ENCODE peak calls at places on chromosomes 6 and 20, in six cellular contexts. One of them, this sample, is unnamed.

GRCh38 chr6:36682328-36683144 is 4.0 kb downstream of the CDKN1A start:
- DNase-seq in OCI-LY7: peak; percentile 91
- DNase-seq in left cardiac atrium: peak; percentile 42
- DNase-seq in NCI-H1105 treated with DMSO at 0.1 percent for 48 hours: peak; percentile 100
- DNase-seq in M059J: peak; percentile 72
- DNase-seq in GM10248: peak; percentile 67
- DNase-seq in this sample: peak; percentile 95

GRCh38 chr6:133837801-133838349 is 51.0 kb upstream of the TCF21 start:
- DNase-seq in OCI-LY7: peak; percentile 21
- DNase-seq in left cardiac atrium: peak; percentile 45
- DNase-seq in NCI-H1105 treated with DMSO at 0.1 percent for 48 hours: peak; percentile 82
- DNase-seq in M059J: peak; percentile 61
- DNase-seq in GM10248: peak; percentile 58
- DNase-seq in this sample: peak; percentile 43

GRCh38 chr6:20534295-20534897 is at the start of gene CDKAL1:
- DNase-seq in OCI-LY7: peak; percentile 92
- DNase-seq in left cardiac atrium: peak; percentile 91
- DNase-seq in NCI-H1105 treated with DMSO at 0.1 percent for 48 hours: peak; percentile 92
- DNase-seq in M059J: peak; percentile 95
- DNase-seq in GM10248: peak; percentile 75
- DNase-seq in this sample: peak; percentile 97

GRCh38 chr6:137904822-137905617 is 38.0 kb downstream of the TNFAIP3 start:
- DNase-seq in OCI-LY7: peak; percentile 14
- DNase-seq in left cardiac atrium: peak; percentile 34
- DNase-seq in NCI-H1105 treated with DMSO at 0.1 percent for 48 hours: no peak
- DNase-seq in M059J: no peak
- DNase-seq in GM10248: no peak
- DNase-seq in this sample: no peak

GRCh38 chr6:75301537-75301936 is 16.9 kb upstream of the TMEM30A start:
- DNase-seq in OCI-LY7: no peak
- DNase-seq in left cardiac atrium: no peak
- DNase-seq in NCI-H1105 treated with DMSO at 0.1 percent for 48 hours: no peak
- DNase-seq in M059J: no peak
- DNase-seq in GM10248: no peak
- DNase-seq in this sample: no peak

GRCh38 chr20:39885975-39886649 is 802.9 kb downstream of the MAFB start:
- DNase-seq in OCI-LY7: peak; percentile 41
- DNase-seq in left cardiac atrium: peak; percentile 78
- DNase-seq in NCI-H1105 treated with DMSO at 0.1 percent for 48 hours: no peak
- DNase-seq in M059J: peak; percentile 93
- DNase-seq in GM10248: peak; percentile 34
- DNase-seq in this sample: peak; percentile 43

GRCh38 chr6:52650946-52651345 is 20.0 kb upstream of the TMEM14A start:
- DNase-seq in OCI-LY7: no peak
- DNase-seq in left cardiac atrium: no peak
- DNase-seq in NCI-H1105 treated with DMSO at 0.1 percent for 48 hours: no peak
- DNase-seq in M059J: no peak
- DNase-seq in GM10248: no peak
- DNase-seq in this sample: no peak

GRCh38 chr6:158629376-158630221 is 14.9 kb downstream of the DYNLT1 start:
- DNase-seq in OCI-LY7: peak; percentile 20
- DNase-seq in left cardiac atrium: peak; percentile 32
- DNase-seq in NCI-H1105 treated with DMSO at 0.1 percent for 48 hours: no peak
- DNase-seq in M059J: peak; percentile 19
- DNase-seq in GM10248: peak; percentile 25
- DNase-seq in this sample: no peak

GRCh38 chr6:24897186-24897585 is 38.6 kb downstream of the RIPOR2 start:
- DNase-seq in OCI-LY7: no peak
- DNase-seq in left cardiac atrium: no peak
- DNase-seq in NCI-H1105 treated with DMSO at 0.1 percent for 48 hours: no peak
- DNase-seq in M059J: no peak
- DNase-seq in GM10248: no peak
- DNase-seq in this sample: no peak

GRCh38 chr20:41178904-41179432 is 41.6 kb downstream of the PLCG1 start:
- DNase-seq in OCI-LY7: no peak
- DNase-seq in left cardiac atrium: peak; percentile 53
- DNase-seq in NCI-H1105 treated with DMSO at 0.1 percent for 48 hours: peak; percentile 6
- DNase-seq in M059J: no peak
- DNase-seq in GM10248: no peak
- DNase-seq in this sample: no peak

GRCh38 chr20:4854502-4854901 is 132.8 kb downstream of the PRND start:
- DNase-seq in OCI-LY7: no peak
- DNase-seq in left cardiac atrium: no peak
- DNase-seq in NCI-H1105 treated with DMSO at 0.1 percent for 48 hours: no peak
- DNase-seq in M059J: no peak
- DNase-seq in GM10248: no peak
- DNase-seq in this sample: no peak

GRCh38 chr20:1646975-1647431 is 10.6 kb downstream of the SIRPG start:
- DNase-seq in OCI-LY7: no peak
- DNase-seq in left cardiac atrium: no peak
- DNase-seq in NCI-H1105 treated with DMSO at 0.1 percent for 48 hours: no peak
- DNase-seq in M059J: no peak
- DNase-seq in GM10248: no peak
- DNase-seq in this sample: no peak

GRCh38 chr6:35413911-35414310 is 38.2 kb upstream of the FANCE start:
- DNase-seq in OCI-LY7: no peak
- DNase-seq in left cardiac atrium: no peak
- DNase-seq in NCI-H1105 treated with DMSO at 0.1 percent for 48 hours: no peak
- DNase-seq in M059J: no peak
- DNase-seq in GM10248: no peak
- DNase-seq in this sample: no peak

GRCh38 chr6:126307859-126308258 is 32.1 kb upstream of the CENPW start:
- DNase-seq in OCI-LY7: no peak
- DNase-seq in left cardiac atrium: no peak
- DNase-seq in NCI-H1105 treated with DMSO at 0.1 percent for 48 hours: no peak
- DNase-seq in M059J: peak; percentile 83
- DNase-seq in GM10248: no peak
- DNase-seq in this sample: no peak

GRCh38 chr6:42901538-42901957 is 14.3 kb upstream of the PTCRA start:
- DNase-seq in OCI-LY7: peak; percentile 90
- DNase-seq in left cardiac atrium: peak; percentile 87
- DNase-seq in NCI-H1105 treated with DMSO at 0.1 percent for 48 hours: peak; percentile 91
- DNase-seq in M059J: peak; percentile 88
- DNase-seq in GM10248: peak; percentile 58
- DNase-seq in this sample: peak; percentile 84

GRCh38 chr6:117829594-117830319 is 77.3 kb upstream of the SLC35F1 start:
- DNase-seq in OCI-LY7: no peak
- DNase-seq in left cardiac atrium: no peak
- DNase-seq in NCI-H1105 treated with DMSO at 0.1 percent for 48 hours: peak; percentile 25
- DNase-seq in M059J: peak; percentile 25
- DNase-seq in GM10248: peak; percentile 37
- DNase-seq in this sample: peak; percentile 3

GRCh38 chr20:824490-824889 is 9.0 kb upstream of the FAM110A start:
- DNase-seq in OCI-LY7: no peak
- DNase-seq in left cardiac atrium: no peak
- DNase-seq in NCI-H1105 treated with DMSO at 0.1 percent for 48 hours: no peak
- DNase-seq in M059J: no peak
- DNase-seq in GM10248: no peak
- DNase-seq in this sample: no peak

GRCh38 chr6:170139531-170139930 is 151.3 kb downstream of the DLL1 start:
- DNase-seq in OCI-LY7: no peak
- DNase-seq in left cardiac atrium: no peak
- DNase-seq in NCI-H1105 treated with DMSO at 0.1 percent for 48 hours: no peak
- DNase-seq in M059J: no peak
- DNase-seq in GM10248: no peak
- DNase-seq in this sample: no peak

GRCh38 chr6:31970604-31971271 is 1.2 kb downstream of the DXO start:
- DNase-seq in OCI-LY7: no peak
- DNase-seq in left cardiac atrium: no peak
- DNase-seq in NCI-H1105 treated with DMSO at 0.1 percent for 48 hours: peak; percentile 50
- DNase-seq in M059J: no peak
- DNase-seq in GM10248: no peak
- DNase-seq in this sample: no peak

GRCh38 chr20:46894579-46894958 is at the start of gene EYA2:
- DNase-seq in OCI-LY7: no peak
- DNase-seq in left cardiac atrium: peak; percentile 35
- DNase-seq in NCI-H1105 treated with DMSO at 0.1 percent for 48 hours: peak; percentile 28
- DNase-seq in M059J: no peak
- DNase-seq in GM10248: no peak
- DNase-seq in this sample: no peak

GRCh38 chr6:111703723-111704122 is 98.0 kb upstream of the TRAF3IP2 start:
- DNase-seq in OCI-LY7: no peak
- DNase-seq in left cardiac atrium: no peak
- DNase-seq in NCI-H1105 treated with DMSO at 0.1 percent for 48 hours: no peak
- DNase-seq in M059J: no peak
- DNase-seq in GM10248: no peak
- DNase-seq in this sample: no peak

GRCh38 chr6:47653706-47654105 is 44.7 kb upstream of the ADGRF4 start:
- DNase-seq in OCI-LY7: no peak
- DNase-seq in left cardiac atrium: no peak
- DNase-seq in NCI-H1105 treated with DMSO at 0.1 percent for 48 hours: no peak
- DNase-seq in M059J: no peak
- DNase-seq in GM10248: no peak
- DNase-seq in this sample: no peak

GRCh38 chr6:44003345-44004061 is 123.7 kb downstream of the MRPL14 start:
- DNase-seq in OCI-LY7: no peak
- DNase-seq in left cardiac atrium: no peak
- DNase-seq in NCI-H1105 treated with DMSO at 0.1 percent for 48 hours: no peak
- DNase-seq in M059J: no peak
- DNase-seq in GM10248: peak; percentile 67
- DNase-seq in this sample: peak; percentile 69

GRCh38 chr6:45420909-45421699 is 43.4 kb upstream of the SUPT3H start:
- DNase-seq in OCI-LY7: no peak
- DNase-seq in left cardiac atrium: no peak
- DNase-seq in NCI-H1105 treated with DMSO at 0.1 percent for 48 hours: no peak
- DNase-seq in M059J: peak; percentile 61
- DNase-seq in GM10248: peak; percentile 21
- DNase-seq in this sample: no peak

GRCh38 chr6:150565945-150566344 is 33.7 kb upstream of the PLEKHG1 start:
- DNase-seq in OCI-LY7: no peak
- DNase-seq in left cardiac atrium: no peak
- DNase-seq in NCI-H1105 treated with DMSO at 0.1 percent for 48 hours: peak; percentile 25
- DNase-seq in M059J: no peak
- DNase-seq in GM10248: no peak
- DNase-seq in this sample: no peak

GRCh38 chr20:438581-439469 is 23.5 kb downstream of the TBC1D20 start:
- DNase-seq in OCI-LY7: peak; percentile 28
- DNase-seq in left cardiac atrium: peak; percentile 54
- DNase-seq in NCI-H1105 treated with DMSO at 0.1 percent for 48 hours: no peak
- DNase-seq in M059J: no peak
- DNase-seq in GM10248: no peak
- DNase-seq in this sample: peak; percentile 98